ENCODE peak calls at places on chromosome 22, in four cellular contexts. One of them, this sample, is unnamed.
A peak's percentile ranks its signal among the peaks of the same experiment; 100 is the strongest.

GRCh38 chr22:46033256-46034200 is 56.6 kb upstream of the WNT7B start:
- DNase-seq in K562: no peak
- DNase-seq in HCT116: no peak
- DNase-seq in GM12878: no peak
- DNase-seq in this sample: peak; percentile 72

GRCh38 chr22:19082793-19083192 is 39.4 kb downstream of the DGCR2 start:
- DNase-seq in K562: no peak
- DNase-seq in GM12878: no peak
- DNase-seq in HCT116: no peak
- DNase-seq in this sample: no peak

GRCh38 chr22:32668254-32669094 is 133.0 kb upstream of the TIMP3 start:
- DNase-seq in HCT116: no peak
- DNase-seq in K562: no peak
- DNase-seq in GM12878: no peak
- DNase-seq in this sample: no peak

GRCh38 chr22:28034760-28035401 is 115.8 kb upstream of the PITPNB start:
- DNase-seq in GM12878: no peak
- DNase-seq in HCT116: no peak
- DNase-seq in K562: peak; percentile 15
- DNase-seq in this sample: peak; percentile 59

GRCh38 chr22:25900880-25901279 is 158.9 kb downstream of the MYO18B start:
- DNase-seq in GM12878: no peak
- DNase-seq in HCT116: no peak
- DNase-seq in K562: peak; percentile 27
- DNase-seq in this sample: no peak

GRCh38 chr22:29856496-29856895 is 18.4 kb upstream of the ASCC2 start:
- DNase-seq in GM12878: no peak
- DNase-seq in K562: no peak
- DNase-seq in HCT116: no peak
- DNase-seq in this sample: no peak

GRCh38 chr22:29040385-29041275 is 21.0 kb downstream of the C22orf31 start:
- DNase-seq in HCT116: peak; percentile 73
- DNase-seq in K562: peak; percentile 50
- DNase-seq in GM12878: peak; percentile 36
- DNase-seq in this sample: peak; percentile 93

GRCh38 chr22:49956914-49957825 is 3.4 kb upstream of the PIM3 start:
- DNase-seq in HCT116: no peak
- DNase-seq in K562: no peak
- DNase-seq in GM12878: no peak
- DNase-seq in this sample: no peak

GRCh38 chr22:38788016-38788415 is 5.9 kb downstream of the DNAL4 start:
- DNase-seq in GM12878: no peak
- DNase-seq in HCT116: no peak
- DNase-seq in K562: no peak
- DNase-seq in this sample: peak; percentile 60

GRCh38 chr22:37660709-37661045 is 2.2 kb downstream of the PDXP start:
- DNase-seq in K562: no peak
- DNase-seq in GM12878: no peak
- DNase-seq in HCT116: no peak
- DNase-seq in this sample: no peak

GRCh38 chr22:39219071-39220050 is 25.4 kb downstream of the PDGFB start:
- DNase-seq in HCT116: no peak
- DNase-seq in K562: no peak
- DNase-seq in GM12878: no peak
- DNase-seq in this sample: no peak

GRCh38 chr22:20146777-20147176 is 4.1 kb downstream of the CCDC188 start:
- DNase-seq in GM12878: no peak
- DNase-seq in K562: peak; percentile 75
- DNase-seq in HCT116: no peak
- DNase-seq in this sample: no peak

GRCh38 chr22:37918580-37919274 is 12.6 kb downstream of the MICALL1 start:
- DNase-seq in K562: no peak
- DNase-seq in HCT116: no peak
- DNase-seq in GM12878: no peak
- DNase-seq in this sample: no peak

GRCh38 chr22:38191115-38191514 is 9.5 kb upstream of the PLA2G6 start:
- DNase-seq in GM12878: no peak
- DNase-seq in HCT116: no peak
- DNase-seq in K562: no peak
- DNase-seq in this sample: no peak

GRCh38 chr22:29167032-29167911 is 38.4 kb upstream of the EMID1 start:
- DNase-seq in HCT116: no peak
- DNase-seq in GM12878: peak; percentile 100
- DNase-seq in K562: no peak
- DNase-seq in this sample: no peak

GRCh38 chr22:49733631-49734030 is 94.0 kb downstream of the BRD1 start:
- DNase-seq in K562: no peak
- DNase-seq in GM12878: no peak
- DNase-seq in HCT116: no peak
- DNase-seq in this sample: no peak

GRCh38 chr22:35971418-35972119 is 57.1 kb downstream of the RBFOX2 start:
- DNase-seq in K562: no peak
- DNase-seq in GM12878: no peak
- DNase-seq in HCT116: no peak
- DNase-seq in this sample: peak; percentile 93

GRCh38 chr22:35970601-35971417 is 57.8 kb downstream of the RBFOX2 start:
- DNase-seq in HCT116: no peak
- DNase-seq in GM12878: no peak
- DNase-seq in K562: no peak
- DNase-seq in this sample: no peak

GRCh38 chr22:35973388-35973787 is 55.2 kb downstream of the RBFOX2 start:
- DNase-seq in GM12878: no peak
- DNase-seq in HCT116: no peak
- DNase-seq in K562: no peak
- DNase-seq in this sample: no peak

GRCh38 chr22:35977136-35977535 is 51.5 kb downstream of the RBFOX2 start:
- DNase-seq in HCT116: no peak
- DNase-seq in GM12878: no peak
- DNase-seq in K562: no peak
- DNase-seq in this sample: peak; percentile 85

GRCh38 chr22:35972559-35972958 is 56.1 kb downstream of the RBFOX2 start:
- DNase-seq in K562: no peak
- DNase-seq in GM12878: no peak
- DNase-seq in HCT116: no peak
- DNase-seq in this sample: no peak
- H3K4me1 ChIP-seq in K562: no peaks in the 10 kb centered on the region
- H3K4me1 ChIP-seq in GM12878: no peaks in the 10 kb centered on the region
- H3K4me1 ChIP-seq in HCT116: peaks cover 3% of the 10 kb centered on the region
- H3K4me1 ChIP-seq in this sample: peaks cover 34% of the 10 kb centered on the region

GRCh38 chr22:48237466-48237865 is 1475.0 kb downstream of the TBC1D22A start:
- DNase-seq in HCT116: no peak
- DNase-seq in K562: no peak
- DNase-seq in GM12878: no peak
- DNase-seq in this sample: no peak
- TF ChIP-seq CEBPB in HCT116: no peak
- TF ChIP-seq CEBPB in K562: no peak
- TF ChIP-seq CEBPB in GM12878: no peak
- TF ChIP-seq CEBPB in this sample: no peak

DNA sequence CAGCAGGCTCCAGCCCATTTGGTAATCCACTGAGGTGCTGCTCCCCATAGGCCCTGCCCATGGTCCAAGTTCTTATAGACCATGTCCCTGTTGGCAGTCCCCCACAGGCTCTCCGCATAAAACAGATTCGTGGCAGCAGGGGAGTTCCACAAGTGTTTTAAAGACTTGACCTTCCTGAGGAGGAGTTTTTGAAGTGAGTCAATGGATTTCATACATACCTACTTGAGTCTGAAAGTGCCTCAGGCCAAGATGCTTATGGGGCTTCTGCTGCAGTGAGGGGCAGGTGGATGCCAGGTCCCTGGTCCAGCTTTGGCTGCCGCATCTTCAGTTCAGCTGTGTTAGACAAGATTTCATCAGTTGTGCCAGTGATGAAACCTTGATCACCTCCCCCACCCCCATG is 43.3 kb downstream of the CABIN1 start:
- DNase-seq in HCT116: no peak
- DNase-seq in GM12878: no peak
- DNase-seq in K562: no peak
- DNase-seq in this sample: peak; percentile 66
- H3K4me1 ChIP-seq in HCT116: no peaks in the 10 kb centered on the region
- H3K4me1 ChIP-seq in GM12878: peaks cover 6% of the 10 kb centered on the region
- H3K4me1 ChIP-seq in K562: no peaks in the 10 kb centered on the region
- H3K4me1 ChIP-seq in this sample: peaks cover 22% of the 10 kb centered on the region

GRCh38 chr22:47249370-47249928 is 487.0 kb downstream of the TBC1D22A start:
- DNase-seq in K562: no peak
- DNase-seq in GM12878: no peak
- DNase-seq in HCT116: no peak
- DNase-seq in this sample: no peak

GRCh38 chr22:47247609-47248240 is 485.3 kb downstream of the TBC1D22A start:
- DNase-seq in K562: no peak
- DNase-seq in HCT116: no peak
- DNase-seq in GM12878: no peak
- DNase-seq in this sample: no peak

GRCh38 chr22:47245286-47245685 is 482.8 kb downstream of the TBC1D22A start:
- DNase-seq in HCT116: no peak
- DNase-seq in GM12878: no peak
- DNase-seq in K562: no peak
- DNase-seq in this sample: no peak

GRCh38 chr22:47248925-47249324 is 486.5 kb downstream of the TBC1D22A start:
- DNase-seq in K562: no peak
- DNase-seq in GM12878: no peak
- DNase-seq in HCT116: no peak
- DNase-seq in this sample: no peak

GRCh38 chr22:47245786-47246185 is 483.3 kb downstream of the TBC1D22A start:
- DNase-seq in K562: no peak
- DNase-seq in HCT116: no peak
- DNase-seq in GM12878: no peak
- DNase-seq in this sample: no peak
- TF ChIP-seq CEBPB in K562: no peak
- TF ChIP-seq CEBPB in HCT116: no peak
- TF ChIP-seq CEBPB in GM12878: no peak
- TF ChIP-seq CEBPB in this sample: no peak

This sample was measured in IMR-90.